ENCODE peak calls at places on chromosome 3, in seven cellular contexts. One of them, this sample, is unnamed.

GRCh38 chr3:65888980-65889706 is 149.6 kb downstream of the MAGI1 start:
- DNase-seq in activated naive CD8-positive, alpha-beta T cell treated with anti-CD3 and anti-CD28 coated beads for 36 hours: no peak
- DNase-seq in progenitor cell of endocrine pancreas: no peak
- DNase-seq in ovary: no peak
- DNase-seq in NCI-H774: no peak
- DNase-seq in hippocampal formation: peak; percentile 61
- DNase-seq in mucosa of descending colon: no peak
- DNase-seq in this sample: no peak

GRCh38 chr3:59040902-59041301 is 8.9 kb downstream of the CFAP20DC start:
- DNase-seq in hippocampal formation: no peak
- DNase-seq in NCI-H774: no peak
- DNase-seq in mucosa of descending colon: no peak
- DNase-seq in progenitor cell of endocrine pancreas: no peak
- DNase-seq in ovary: no peak
- DNase-seq in activated naive CD8-positive, alpha-beta T cell treated with anti-CD3 and anti-CD28 coated beads for 36 hours: no peak
- DNase-seq in this sample: no peak

GRCh38 chr3:149971403-149972075 is 844 bp upstream of the PFN2 start:
- DNase-seq in hippocampal formation: peak; percentile 46
- DNase-seq in mucosa of descending colon: peak; percentile 65
- DNase-seq in progenitor cell of endocrine pancreas: no peak
- DNase-seq in NCI-H774: peak; percentile 88
- DNase-seq in activated naive CD8-positive, alpha-beta T cell treated with anti-CD3 and anti-CD28 coated beads for 36 hours: peak; percentile 35
- DNase-seq in ovary: peak; percentile 71
- DNase-seq in this sample: no peak

GRCh38 chr3:87311309-87311708 is 34.9 kb upstream of the POU1F1 start:
- DNase-seq in ovary: no peak
- DNase-seq in activated naive CD8-positive, alpha-beta T cell treated with anti-CD3 and anti-CD28 coated beads for 36 hours: no peak
- DNase-seq in progenitor cell of endocrine pancreas: no peak
- DNase-seq in NCI-H774: no peak
- DNase-seq in hippocampal formation: no peak
- DNase-seq in mucosa of descending colon: no peak
- DNase-seq in this sample: no peak

GRCh38 chr3:107241217-107241616 is 136.0 kb upstream of the CCDC54 start:
- DNase-seq in activated naive CD8-positive, alpha-beta T cell treated with anti-CD3 and anti-CD28 coated beads for 36 hours: peak; percentile 14
- DNase-seq in NCI-H774: peak; percentile 38
- DNase-seq in progenitor cell of endocrine pancreas: no peak
- DNase-seq in mucosa of descending colon: peak; percentile 50
- DNase-seq in ovary: peak; percentile 48
- DNase-seq in hippocampal formation: no peak
- DNase-seq in this sample: no peak

GRCh38 chr3:14907043-14907966 is 40.1 kb upstream of the NR2C2 start:
- DNase-seq in NCI-H774: no peak
- DNase-seq in ovary: no peak
- DNase-seq in activated naive CD8-positive, alpha-beta T cell treated with anti-CD3 and anti-CD28 coated beads for 36 hours: no peak
- DNase-seq in hippocampal formation: no peak
- DNase-seq in mucosa of descending colon: no peak
- DNase-seq in progenitor cell of endocrine pancreas: no peak
- DNase-seq in this sample: no peak

GRCh38 chr3:186849392-186849975 is 7.0 kb downstream of the ADIPOQ start:
- DNase-seq in ovary: no peak
- DNase-seq in NCI-H774: no peak
- DNase-seq in activated naive CD8-positive, alpha-beta T cell treated with anti-CD3 and anti-CD28 coated beads for 36 hours: no peak
- DNase-seq in mucosa of descending colon: no peak
- DNase-seq in progenitor cell of endocrine pancreas: no peak
- DNase-seq in hippocampal formation: peak; percentile 9
- DNase-seq in this sample: no peak

GRCh38 chr3:59607628-59608027 is 557.8 kb upstream of the CFAP20DC start:
- DNase-seq in hippocampal formation: peak; percentile 2
- DNase-seq in activated naive CD8-positive, alpha-beta T cell treated with anti-CD3 and anti-CD28 coated beads for 36 hours: no peak
- DNase-seq in progenitor cell of endocrine pancreas: no peak
- DNase-seq in ovary: no peak
- DNase-seq in mucosa of descending colon: no peak
- DNase-seq in NCI-H774: no peak
- DNase-seq in this sample: no peak